ENCODE peak calls at places on chromosomes 1 and 21, in four cellular contexts. U, L, R and P are unnamed samples.

GRCh38 chr21:25735895-25736597 is 1.3 kb downstream of the GABPA start:
- DNase-seq in U (no peak), L (no peak), R (no peak), P (no peak)

GRCh38 chr1:223358826-223359225 is 5.2 kb downstream of the SUSD4 start:
- DNase-seq in U (no peak), L (no peak), R (no peak), P (no peak)

GRCh38 chr1:96145486-96145885 is 576.1 kb upstream of the PTBP2 start:
- DNase-seq in U (no peak), L (no peak), R (no peak), P (no peak)

GRCh38 chr1:205286335-205286950 is 35.1 kb downstream of the NUAK2 start:
- DNase-seq in U (peak), L (peak), R (no peak), P (peak)

GRCh38 chr1:46150085-46150484 is 17.7 kb upstream of the PIK3R3 start:
- DNase-seq in U (no peak), L (no peak), R (no peak), P (no peak)

GRCh38 chr21:23887709-23888303 is 1719.5 kb downstream of the MRPL39 start:
- DNase-seq in U (no peak), L (no peak), R (no peak), P (no peak)

GRCh38 chr21:45504021-45504515 is 38.2 kb downstream of the SLC19A1 start:
- DNase-seq in U (no peak), L (no peak), R (peak), P (no peak)

GRCh38 chr21:41374867-41375533 is 13.2 kb downstream of the MX2 start:
- DNase-seq in U (no peak), L (no peak), R (no peak), P (no peak)

GRCh38 chr1:241640867-241641542 is 836 bp upstream of the CHML start:
- DNase-seq in U (no peak), L (no peak), R (no peak), P (peak)

GRCh38 chr21:14306143-14306907 is 76.6 kb downstream of the HSPA13 start:
- DNase-seq in U (no peak), L (no peak), R (no peak), P (no peak)

GRCh38 chr1:102550729-102551384 is 554.1 kb upstream of the OLFM3 start:
- DNase-seq in U (no peak), L (no peak), R (no peak), P (peak)

GRCh38 chr1:77219166-77219887 is at the start of gene PIGK:
- DNase-seq in U (peak), L (peak), R (peak), P (peak)

GRCh38 chr1:108017698-108018097 is 52.7 kb upstream of the VAV3 start:
- DNase-seq in U (no peak), L (no peak), R (no peak), P (no peak)

GRCh38 chr1:114745351-114745750 is 12.4 kb downstream of the CSDE1 start:
- DNase-seq in U (no peak), L (no peak), R (no peak), P (no peak)

GRCh38 chr1:51627672-51628071 is 10.8 kb downstream of the OSBPL9 start:
- DNase-seq in U (no peak), L (no peak), R (no peak), P (peak)

GRCh38 chr21:30199989-30200388 is 15.9 kb downstream of the CLDN8 start:
- DNase-seq in U (no peak), L (no peak), R (no peak), P (no peak)

GRCh38 chr1:196680107-196680506 is 28.3 kb downstream of the CFH start:
- DNase-seq in U (no peak), L (no peak), R (no peak), P (no peak)

GRCh38 chr1:73770109-73770905 is 427.7 kb downstream of the LRRIQ3 start:
- DNase-seq in U (no peak), L (no peak), R (no peak), P (no peak)

GRCh38 chr1:155320661-155321576 is at the start of gene RUSC1:
- DNase-seq in U (peak), L (no peak), R (peak), P (no peak)

GRCh38 chr1:21397813-21398188 is 42.1 kb upstream of the NBPF3 start:
- DNase-seq in U (no peak), L (no peak), R (peak), P (no peak)
- TF ChIP-seq SPI1 in U (no peak), L (no peak), R (no peak), P (no peak)

GRCh38 chr1:42776499-42776898 is 8.3 kb upstream of the TMEM269 start:
- DNase-seq in U (no peak), L (no peak), R (no peak), P (no peak)

GRCh38 chr1:42774928-42775549 is 8.0 kb downstream of the C1orf50 start:
- DNase-seq in U (no peak), L (no peak), R (no peak), P (no peak)

GRCh38 chr1:42779725-42780124 is 5.1 kb upstream of the TMEM269 start:
- DNase-seq in U (no peak), L (no peak), R (no peak), P (no peak)

GRCh38 chr1:42780176-42780575 is 4.6 kb upstream of the TMEM269 start:
- DNase-seq in U (no peak), L (no peak), R (no peak), P (no peak)

DNA sequence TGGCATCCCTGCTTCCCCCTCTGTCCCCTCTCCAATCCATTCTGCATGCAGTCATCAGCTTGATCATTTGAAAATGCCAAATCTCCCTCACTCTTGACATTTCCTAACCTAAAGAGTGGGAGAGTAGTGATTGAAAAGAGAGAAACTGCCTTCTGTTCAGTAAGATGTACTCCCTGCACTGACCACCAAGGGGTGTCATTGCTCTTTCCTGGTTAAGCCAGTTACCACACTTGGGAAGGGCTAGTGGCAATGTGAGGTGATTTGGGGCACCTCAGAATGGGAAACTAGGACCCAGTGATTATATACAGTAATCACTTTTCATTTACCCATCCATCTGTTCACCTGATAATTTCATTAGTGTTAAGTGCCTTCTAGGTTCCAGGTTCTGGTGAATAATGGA is 6.9 kb upstream of the TMEM269 start:
- DNase-seq in U (no peak), L (no peak), R (peak), P (peak)
- TF ChIP-seq SPI1 in U (no peak), L (no peak), R (no peak), P (no peak)

GRCh38 chr1:150696590-150696989 is 364 bp downstream of the GOLPH3L start:
- DNase-seq in U (no peak), L (no peak), R (no peak), P (no peak)
- TF ChIP-seq SPI1 in U (no peak), L (no peak), R (no peak), P (no peak)

DNA sequence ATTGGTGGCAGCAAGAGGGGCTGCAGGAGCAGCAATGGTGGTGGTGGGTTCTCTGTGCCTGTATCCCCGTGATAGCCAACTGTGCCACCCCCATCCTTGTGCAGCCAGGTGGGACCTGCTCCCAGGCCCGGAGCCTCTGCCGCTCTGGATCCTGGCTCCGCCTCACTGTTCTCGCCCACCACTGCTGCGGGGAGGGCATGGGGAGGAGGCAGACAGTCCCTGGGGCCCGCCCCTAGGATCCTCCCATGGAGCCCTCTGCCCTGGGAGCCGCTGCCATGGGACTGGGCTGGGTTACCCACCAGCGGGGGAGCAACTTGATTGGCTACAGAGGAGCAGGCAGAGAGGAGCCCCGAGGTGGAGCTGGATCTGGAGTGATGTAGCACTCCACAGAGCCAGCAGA is 31.6 kb downstream of the CD1D start:
- DNase-seq in U (no peak), L (no peak), R (no peak), P (no peak)
- TF ChIP-seq SPI1 in U (no peak), L (no peak), R (no peak), P (no peak)

DNA sequence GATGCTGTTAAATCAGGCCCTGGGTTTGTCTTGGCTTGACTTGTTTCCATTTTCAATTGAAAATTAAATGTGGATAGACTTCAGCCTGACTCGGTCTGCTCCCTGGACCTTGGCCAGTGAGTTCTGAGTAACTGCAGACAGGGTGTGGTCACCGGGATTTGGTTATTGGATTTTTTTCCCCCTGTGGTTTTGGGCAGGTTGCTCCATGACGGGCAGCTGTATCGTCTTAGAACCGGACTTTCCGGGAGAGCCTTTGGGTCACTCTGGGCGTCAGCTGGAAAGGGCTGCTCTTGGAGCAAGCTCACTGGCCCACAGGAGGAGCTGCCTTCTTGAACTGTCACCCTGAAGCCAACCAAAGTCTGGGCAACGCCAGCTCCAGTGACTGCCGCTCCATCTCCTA is 75.0 kb downstream of the CLIC6 start:
- DNase-seq in U (no peak), L (no peak), R (no peak), P (no peak)
- TF ChIP-seq SPI1 in U (no peak), L (no peak), R (no peak), P (no peak)

GRCh38 chr1:8847990-8848389 is 30.5 kb downstream of the ENO1 start:
- DNase-seq in U (no peak), L (no peak), R (no peak), P (no peak)
- TF ChIP-seq SPI1 in U (no peak), L (no peak), R (no peak), P (no peak)

DNA sequence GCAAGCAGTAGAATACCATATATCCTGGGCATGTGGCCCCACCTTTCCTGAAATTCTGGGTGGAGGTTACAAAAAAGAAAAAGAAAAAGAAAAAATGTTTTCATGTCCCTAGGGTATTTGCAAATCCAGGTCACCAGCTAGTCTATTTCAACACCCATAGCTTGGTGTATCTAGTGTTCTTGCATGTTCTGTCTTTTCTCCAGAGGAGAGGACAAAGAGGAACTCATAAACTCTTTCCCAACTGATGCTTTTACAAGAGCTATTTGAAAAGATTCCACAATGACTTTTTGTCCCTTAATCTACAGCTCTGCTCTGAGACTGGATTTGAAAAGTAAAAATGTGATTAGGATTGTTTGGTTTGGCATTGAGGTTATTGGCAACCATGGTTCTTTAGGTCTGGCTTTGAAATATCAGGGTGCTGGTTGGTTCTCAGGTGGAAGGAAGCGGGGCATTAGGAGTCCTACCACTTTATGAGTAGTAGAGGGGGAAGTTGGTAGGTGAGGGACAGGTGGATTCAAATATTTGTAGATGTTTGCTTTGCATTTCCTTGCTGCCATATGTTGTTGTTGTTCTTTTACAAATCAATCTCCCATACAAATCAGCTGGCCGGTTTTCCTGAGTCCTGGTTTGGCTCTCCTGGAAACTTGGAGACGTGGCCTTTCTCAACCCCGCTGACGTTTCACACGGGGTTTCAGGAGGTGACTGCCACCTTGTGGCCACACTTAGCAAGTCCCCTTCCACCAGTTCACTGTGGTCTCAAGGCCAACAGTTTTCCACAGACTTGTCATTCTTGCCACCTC is 126.7 kb upstream of the KIAA0040 start:
- DNase-seq in U (peak), L (peak), R (peak), P (peak)
- TF ChIP-seq SPI1 in U (no peak), L (no peak), R (no peak), P (peak)

DNA sequence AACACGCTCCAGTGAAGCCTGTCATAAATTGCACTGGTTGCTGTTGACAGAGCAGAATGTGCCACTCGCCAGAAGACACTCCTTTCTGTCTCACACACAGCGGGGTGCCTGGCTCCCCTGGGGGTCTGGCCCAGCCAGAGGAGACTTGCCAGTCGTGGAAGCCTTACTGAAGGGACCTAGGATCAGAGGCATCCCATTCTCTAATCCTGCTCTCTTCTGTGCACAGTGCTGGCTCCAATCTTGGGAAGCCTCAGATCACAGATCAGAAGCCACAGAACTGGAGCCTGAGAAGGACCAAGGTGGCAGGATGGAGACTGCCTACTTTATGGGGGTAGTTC is 1.4 kb downstream of the SLC9A1 start:
- DNase-seq in U (no peak), L (no peak), R (peak), P (no peak)
- TF ChIP-seq SPI1 in U (no peak), L (no peak), R (no peak), P (no peak)

GRCh38 chr1:243667133-243667532 is 182.9 kb downstream of the AKT3 start:
- DNase-seq in U (no peak), L (no peak), R (no peak), P (no peak)

GRCh38 chr1:243672675-243673074 is 177.4 kb downstream of the AKT3 start:
- DNase-seq in U (no peak), L (no peak), R (no peak), P (no peak)

GRCh38 chr1:243667591-243667990 is 182.5 kb downstream of the AKT3 start:
- DNase-seq in U (no peak), L (peak), R (no peak), P (no peak)
- TF ChIP-seq SPI1 in U (no peak), L (no peak), R (no peak), P (no peak)

DNA sequence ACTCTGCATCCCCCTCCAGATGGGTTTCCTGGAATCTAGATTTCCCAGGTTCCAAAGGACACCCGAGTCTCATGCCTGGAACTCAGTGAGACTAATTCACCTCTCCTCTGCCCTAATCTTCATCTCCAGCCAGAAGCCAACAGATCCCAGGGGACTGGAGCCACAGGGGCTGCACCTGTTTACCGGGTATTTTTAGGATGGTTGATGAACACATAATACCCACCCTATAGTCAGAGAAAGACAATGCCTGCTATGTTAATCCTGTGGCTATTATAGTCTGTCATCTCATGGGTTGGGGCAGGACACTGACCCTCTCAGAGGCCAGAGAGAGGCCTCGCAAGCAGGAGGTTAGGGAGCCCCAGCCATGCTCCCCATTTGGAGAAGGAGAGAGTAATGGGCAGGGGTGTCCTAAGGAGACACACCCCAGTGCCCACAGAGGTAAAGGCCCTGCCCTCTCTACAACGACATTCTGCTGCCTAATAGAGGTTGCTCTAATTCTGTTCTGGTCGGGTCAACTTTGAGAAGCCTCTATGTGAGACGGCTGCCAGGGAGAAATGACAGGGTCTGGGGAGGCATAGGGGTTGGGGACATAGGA is 1.0 kb upstream of the TNNI1 start:
- DNase-seq in U (no peak), L (no peak), R (no peak), P (no peak)
- TF ChIP-seq SPI1 in U (no peak), L (no peak), R (no peak), P (no peak)